ENCODE peak calls at places on chromosome 1, in six cellular contexts. W is CD8-positive, alpha-beta T cell; S is AG10803; M is cardiac fibroblast; C is foreskin fibroblast; X is adipocyte. Q is an unnamed sample.

GRCh38 chr1:177945943-177946650 is 23.8 kb downstream of the SEC16B start:
- DNase-seq in W (no peak), S (peak), M (peak), C (peak), X (peak), Q (peak)

GRCh38 chr1:206803221-206803730 is 31.0 kb upstream of the IL10 start:
- DNase-seq in W (peak), S (no peak), M (peak), C (no peak), X (no peak), Q (no peak)

GRCh38 chr1:29626066-29626465 is 389.7 kb downstream of the PTPRU start:
- DNase-seq in W (no peak), S (no peak), M (no peak), C (no peak), X (no peak), Q (no peak)

GRCh38 chr1:230825061-230825803 is 43.1 kb downstream of the C1orf198 start:
- DNase-seq in W (no peak), S (peak), M (peak), C (peak), X (peak), Q (peak)

GRCh38 chr1:216086678-216087077 is 336.6 kb downstream of the USH2A start:
- DNase-seq in W (no peak), S (no peak), M (no peak), C (no peak), X (no peak), Q (no peak)

GRCh38 chr1:147618077-147618569 is 52.2 kb downstream of the ACP6 start:
- DNase-seq in W (no peak), S (no peak), M (peak), C (no peak), X (no peak), Q (no peak)

GRCh38 chr1:39195166-39196111 is 9.1 kb upstream of the MACF1 start:
- DNase-seq in W (peak), S (peak), M (peak), C (peak), X (peak), Q (peak)

GRCh38 chr1:203039609-203040517 is 13.6 kb downstream of the PPFIA4 start:
- DNase-seq in W (no peak), S (no peak), M (no peak), C (peak), X (no peak), Q (no peak)

GRCh38 chr1:3119748-3120524 is 50.9 kb downstream of the PRDM16 start:
- DNase-seq in W (no peak), S (no peak), M (no peak), C (no peak), X (no peak), Q (no peak)

Q was measured in EH.